ENCODE peak calls at places on chromosome 4, in eight cellular contexts. J is CD4-positive, alpha-beta T cell; V is activated CD8-positive, alpha-beta memory T cell treated with anti-CD3 and anti-CD28 coated beads for 24 hours; Y is HFF-Myc; W is left cardiac atrium; T is memory B cell; L is naive thymus-derived CD8-positive, alpha-beta T cell; N is psoas muscle. D is an unnamed sample.

GRCh38 chr4:57083107-57083506 is 27.1 kb downstream of the IGFBP7 start:
- DNase-seq in J (no peak), V (no peak), Y (no peak), W (no peak), T (no peak), L (no peak), N (no peak), D (no peak)

GRCh38 chr4:8090312-8090711 is 68.3 kb downstream of the ABLIM2 start:
- DNase-seq in J (no peak), V (no peak), Y (no peak), W (peak), T (no peak), L (no peak), N (peak), D (no peak)

GRCh38 chr4:135319685-135320084 is 1118.1 kb upstream of the PABPC4L start:
- DNase-seq in J (no peak), V (no peak), Y (no peak), W (no peak), T (no peak), L (no peak), N (no peak), D (no peak)

GRCh38 chr4:27921236-27921635 is 1060.6 kb downstream of the STIM2 start:
- DNase-seq in J (no peak), V (no peak), Y (no peak), W (no peak), T (no peak), L (no peak), N (no peak), D (no peak)

GRCh38 chr4:95178938-95179337 is 369.8 kb downstream of the UNC5C start:
- DNase-seq in J (no peak), V (no peak), Y (no peak), W (no peak), T (no peak), L (no peak), N (no peak), D (no peak)

GRCh38 chr4:16591867-16592266 is 306.6 kb downstream of the LDB2 start:
- DNase-seq in J (no peak), V (no peak), Y (no peak), W (peak), T (no peak), L (no peak), N (no peak), D (no peak)

GRCh38 chr4:61294001-61294400 is 93.9 kb downstream of the ADGRL3 start:
- DNase-seq in J (no peak), V (no peak), Y (no peak), W (no peak), T (no peak), L (no peak), N (no peak), D (no peak)

GRCh38 chr4:185839204-185839712 is 27.3 kb upstream of the SORBS2 start:
- DNase-seq in J (no peak), V (no peak), Y (peak), W (peak), T (no peak), L (no peak), N (peak), D (no peak)

GRCh38 chr4:70915048-70915815 is 13.1 kb downstream of the MOB1B start:
- DNase-seq in J (no peak), V (no peak), Y (no peak), W (no peak), T (no peak), L (no peak), N (no peak), D (no peak)

GRCh38 chr4:129804458-129804981 is 708.6 kb downstream of the C4orf33 start:
- DNase-seq in J (no peak), V (no peak), Y (no peak), W (no peak), T (no peak), L (no peak), N (no peak), D (no peak)